ENCODE peak calls at places on chromosomes 13 and 19, in four cellular contexts. W is HepG2, O is GM12878, Z is SK-N-SH. T is an unnamed sample.
A peak's percentile ranks its signal among the peaks of the same experiment; 100 is the strongest.

GRCh38 chr13:66774046-66774445 is 456.1 kb downstream of the PCDH9 start:
- DNase-seq in W (no peak), Z (no peak), O (no peak), T (no peak)

GRCh38 chr13:40547545-40548322 is 118.7 kb downstream of the FOXO1 start:
- DNase-seq in Z (no peak), O (no peak), W (no peak), T (no peak)

GRCh38 chr19:5480427-5480836 is 25.2 kb downstream of the ZNRF4 start:
- DNase-seq in W (peak; percentile 30), O (no peak), Z (peak; percentile 69), T (peak; percentile 54)

GRCh38 chr13:97976551-97977375 is 23.3 kb downstream of the IPO5 start:
- DNase-seq in Z (peak; percentile 75), O (no peak), W (no peak), T (peak; percentile 2)

GRCh38 chr13:113077953-113078894 is 27.4 kb upstream of the F7 start:
- DNase-seq in O (no peak), Z (no peak), W (no peak), T (no peak)

GRCh38 chr13:92842145-92842544 is 384.5 kb upstream of the GPC6 start:
- DNase-seq in O (no peak), W (no peak), Z (no peak), T (no peak)

GRCh38 chr13:99086869-99087129 is 108.9 kb upstream of the DOCK9 start:
- DNase-seq in O (no peak), W (no peak), Z (no peak), T (no peak)

GRCh38 chr19:29596080-29596479 is 10.0 kb upstream of the POP4 start:
- DNase-seq in W (no peak), O (no peak), Z (no peak), T (no peak)

GRCh38 chr13:30798776-30799625 is 63.7 kb downstream of the ALOX5AP start:
- DNase-seq in O (no peak), Z (no peak), W (peak; percentile 38), T (no peak)

GRCh38 chr13:20125783-20126165 is 35.1 kb downstream of the GJA3 start:
- DNase-seq in O (no peak), W (no peak), Z (no peak), T (no peak)

GRCh38 chr19:21586341-21587116 is 81.1 kb downstream of the ZNF429 start:
- DNase-seq in O (no peak), W (no peak), Z (peak; percentile 82), T (no peak)

GRCh38 chr13:38766799-38767198 is 79.9 kb downstream of the FREM2 start:
- DNase-seq in Z (no peak), W (no peak), O (no peak), T (no peak)

GRCh38 chr13:93847162-93847561 is 620.6 kb downstream of the GPC6 start:
- DNase-seq in W (peak; percentile 5), O (no peak), Z (no peak), T (peak; percentile 29)

GRCh38 chr13:89695343-89696257 is 1651.9 kb upstream of the MIR17HG start:
- DNase-seq in Z (peak; percentile 42), O (no peak), W (peak; percentile 9), T (peak; percentile 0)

GRCh38 chr19:1856698-1857603 is 6.4 kb downstream of the KLF16 start:
- DNase-seq in W (peak; percentile 77), O (no peak), Z (peak; percentile 54), T (peak; percentile 87)

GRCh38 chr13:21661097-21661496 is 9.8 kb upstream of the FGF9 start:
- DNase-seq in O (no peak), Z (no peak), W (no peak), T (no peak)

GRCh38 chr19:50516456-50516855 is 2.7 kb upstream of the ASPDH start:
- DNase-seq in Z (no peak), O (no peak), W (no peak), T (no peak)

GRCh38 chr19:15466851-15467733 is 2.7 kb upstream of the RASAL3 start:
- DNase-seq in Z (no peak), O (peak; percentile 97), W (no peak), T (no peak)

GRCh38 chr13:43232866-43233265 is 209.5 kb downstream of the DNAJC15 start:
- DNase-seq in O (no peak), Z (no peak), W (no peak), T (no peak)

GRCh38 chr13:98509271-98510155 is 67.4 kb downstream of the STK24 start:
- DNase-seq in O (peak; percentile 79), W (peak; percentile 30), Z (no peak), T (peak; percentile 76)

GRCh38 chr19:40342644-40343311 is 5.4 kb downstream of the C19orf47 start:
- DNase-seq in Z (no peak), W (no peak), O (no peak), T (no peak)

GRCh38 chr19:27974082-27974513 is 1238.9 kb downstream of the UQCRFS1 start:
- DNase-seq in O (peak; percentile 25), Z (peak; percentile 8), W (peak; percentile 2), T (peak; percentile 44)

GRCh38 chr19:49559928-49560327 is 20.4 kb downstream of the NOSIP start:
- DNase-seq in Z (no peak), O (no peak), W (no peak), T (no peak)

GRCh38 chr13:31101511-31102170 is 60.1 kb downstream of the HSPH1 start:
- DNase-seq in W (no peak), O (no peak), Z (no peak), T (no peak)

GRCh38 chr13:92573467-92574057 is 653.0 kb upstream of the GPC6 start:
- DNase-seq in O (no peak), Z (peak; percentile 2), W (peak; percentile 44), T (peak; percentile 0)

GRCh38 chr19:55491546-55492360 is 3.5 kb downstream of the SSC5D start:
- DNase-seq in Z (no peak), W (no peak), O (no peak), T (no peak)

GRCh38 chr19:20388826-20389225 is 176.8 kb downstream of the ZNF737 start:
- DNase-seq in W (no peak), Z (no peak), O (no peak), T (no peak)

GRCh38 chr13:20118268-20119140 is 42.3 kb downstream of the GJA3 start:
- DNase-seq in O (no peak), Z (peak; percentile 71), W (no peak), T (peak; percentile 21)

GRCh38 chr19:13507053-13507611 is 853 bp upstream of the CACNA1A start:
- DNase-seq in W (no peak), Z (no peak), O (no peak), T (no peak)

DNA sequence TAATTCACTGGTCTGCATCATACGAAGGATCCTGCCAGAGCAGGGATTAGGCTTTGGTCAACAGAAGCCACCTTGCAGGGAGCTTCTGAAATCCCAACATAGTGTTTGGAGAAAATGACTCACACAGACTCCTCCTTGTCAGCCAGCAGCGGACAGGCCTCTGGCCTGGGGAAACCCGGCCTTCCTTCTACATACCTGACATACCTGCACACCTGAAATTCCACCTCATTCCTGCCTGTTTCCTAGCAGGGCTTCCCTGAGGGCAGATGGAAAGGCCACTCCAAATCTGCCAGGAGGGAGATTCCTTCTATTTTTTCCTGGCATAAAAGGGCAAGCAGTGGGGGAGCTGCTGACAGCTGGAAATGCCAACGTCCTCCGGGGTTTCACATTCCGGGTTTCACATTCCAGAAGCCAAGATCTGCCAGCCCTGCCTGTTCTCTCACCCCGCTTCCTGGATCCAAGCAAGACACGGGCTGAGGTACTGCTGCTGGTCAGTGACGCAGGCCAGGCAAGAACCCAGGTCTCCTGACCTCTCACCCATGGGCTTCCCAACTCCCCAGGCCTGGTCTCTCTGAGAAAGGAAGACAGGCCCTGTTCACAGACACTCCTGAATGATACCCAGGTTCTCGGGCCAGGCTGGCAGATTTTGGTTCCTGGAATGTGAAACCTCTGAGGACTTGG is 18.2 kb upstream of the IGFL1 start:
- DNase-seq in Z (no peak), W (no peak), O (no peak), T (peak; percentile 80)
- TF ChIP-seq RFX5 in Z (no peak), W (no peak), O (no peak), T (no peak)

DNA sequence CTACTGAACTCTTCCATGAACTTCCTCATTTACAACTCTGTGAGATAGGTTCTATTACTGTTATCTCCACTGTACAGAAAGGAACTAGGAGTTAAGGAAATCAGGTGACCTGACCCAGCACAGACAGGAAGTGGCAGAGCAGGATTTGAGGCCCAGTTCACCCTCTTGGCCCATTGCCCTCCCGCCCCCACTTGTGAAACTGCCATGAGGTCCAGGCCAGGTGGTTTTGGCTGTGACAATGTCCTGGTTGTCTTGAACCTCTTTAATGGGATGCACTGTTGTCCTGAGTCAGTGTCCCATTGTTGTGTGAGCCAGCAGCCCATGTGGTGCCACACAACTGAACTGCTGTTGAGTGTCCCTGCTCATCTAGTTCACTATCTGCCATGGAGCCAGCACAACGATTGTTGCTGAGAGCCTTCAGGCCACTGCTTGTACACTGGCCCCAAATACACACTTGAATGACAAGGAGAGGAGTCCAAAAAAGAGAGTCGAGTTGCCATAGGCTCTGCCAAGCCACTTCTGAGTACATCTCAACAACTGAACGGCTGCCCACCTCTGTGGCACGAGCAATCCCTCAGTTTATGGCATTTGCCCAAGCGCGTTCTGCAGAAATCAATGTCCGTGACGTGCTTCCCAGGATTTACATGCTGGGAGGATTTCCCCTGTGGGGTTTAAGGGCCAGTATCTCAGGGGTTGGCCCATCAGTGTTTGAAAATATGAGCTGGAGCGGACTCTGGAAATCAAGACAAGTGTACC is 484.6 kb downstream of the TSHZ3 start:
- DNase-seq in Z (no peak), O (no peak), W (no peak), T (no peak)
- TF ChIP-seq PBX3 in Z (no peak), O (no peak), W (no peak), T (no peak)

GRCh38 chr19:38676878-38677646 is 29.6 kb downstream of the ACTN4 start:
- DNase-seq in Z (no peak), W (no peak), O (no peak), T (no peak)
- H3K4me1 ChIP-seq in Z (peaks cover 35% of the 10 kb centered on the region), W (peaks cover 87% of the 10 kb centered on the region), O (peaks cover 49% of the 10 kb centered on the region), T (peaks cover 90% of the 10 kb centered on the region)

GRCh38 chr19:7264858-7265257 is 29.4 kb downstream of the INSR start:
- DNase-seq in Z (no peak), W (no peak), O (no peak), T (no peak)

GRCh38 chr19:7265963-7266362 is 28.3 kb downstream of the INSR start:
- DNase-seq in W (no peak), Z (no peak), O (no peak), T (no peak)

GRCh38 chr19:7266832-7267231 is 27.4 kb downstream of the INSR start:
- DNase-seq in Z (no peak), O (no peak), W (no peak), T (no peak)

GRCh38 chr19:7268737-7269098 is 25.5 kb downstream of the INSR start:
- DNase-seq in O (no peak), W (no peak), Z (no peak), T (no peak)

DNA sequence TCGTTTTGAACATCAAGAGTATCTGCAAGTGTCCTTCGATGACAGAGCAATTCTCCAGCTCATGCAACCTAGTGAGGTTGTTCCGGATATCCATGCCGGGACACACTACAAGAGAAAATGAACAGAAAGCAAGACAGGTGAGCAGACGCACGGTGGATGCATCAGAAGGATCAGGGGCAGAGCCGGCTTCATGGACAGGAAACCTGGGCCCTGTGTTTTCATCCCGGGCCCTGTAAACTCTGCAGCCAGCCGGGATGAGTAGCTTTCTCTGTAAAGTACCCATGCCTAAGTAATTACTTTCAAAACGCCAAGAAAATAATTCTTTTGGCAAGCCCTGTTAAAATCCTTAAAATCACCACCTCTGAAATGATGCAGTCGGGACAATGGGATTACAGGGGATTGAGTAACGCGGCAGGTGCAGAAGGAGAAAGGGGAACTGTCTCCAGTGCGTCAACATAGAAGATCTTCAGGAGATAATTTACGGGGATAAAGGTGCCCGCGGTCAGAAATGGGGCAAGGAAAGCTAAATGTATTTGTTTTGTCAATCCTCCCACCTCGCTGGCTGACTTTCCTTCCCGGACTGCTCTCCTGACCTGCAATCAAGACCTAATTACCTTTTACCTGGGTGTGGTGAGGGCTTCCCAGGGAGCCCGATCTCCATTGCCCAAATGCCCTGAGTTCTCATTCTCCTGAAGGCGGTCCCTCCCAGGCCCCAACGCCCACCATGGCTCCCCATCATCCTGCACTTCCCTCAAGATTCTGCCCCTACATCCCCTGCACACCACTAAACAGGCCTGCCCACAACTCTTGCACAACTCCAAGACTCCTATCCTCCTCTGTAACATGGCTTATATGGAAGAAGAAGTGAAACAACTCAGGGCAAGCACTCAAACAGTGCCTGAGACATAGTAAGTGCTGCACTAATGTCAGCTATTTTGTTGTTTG is 26.1 kb downstream of the INSR start:
- DNase-seq in Z (no peak), O (no peak), W (no peak), T (no peak)
- TF ChIP-seq RFX5 in Z (no peak), O (no peak), W (no peak), T (no peak)

T was measured in A549.